ENCODE peak calls at places on chromosomes 6 and 20, in five cellular contexts. C is body of pancreas, T is heart right ventricle, I is Caco-2, K is adipocyte. Y is an unnamed sample.

GRCh38 chr20:47479506-47479905 is 22.2 kb upstream of the NCOA3 start:
- DNase-seq in T (peak; percentile 32), C (no peak), K (no peak), I (no peak), Y (no peak)

GRCh38 chr6:14455442-14455841 is 337.9 kb downstream of the CD83 start:
- DNase-seq in C (no peak), I (no peak), T (no peak), K (no peak), Y (no peak)

GRCh38 chr6:14726816-14727493 is 518.9 kb upstream of the JARID2 start:
- DNase-seq in C (peak; percentile 25), T (no peak), I (no peak), K (no peak), Y (no peak)

GRCh38 chr6:108798672-108799355 is 49.4 kb upstream of the ARMC2 start:
- DNase-seq in C (no peak), K (no peak), I (no peak), T (peak; percentile 21), Y (peak; percentile 20)

GRCh38 chr6:158707120-158707519 is 57.3 kb downstream of the SYTL3 start:
- DNase-seq in C (no peak), I (peak; percentile 92), T (peak; percentile 45), K (peak; percentile 59), Y (peak; percentile 88)

GRCh38 chr20:34215711-34216381 is 25.4 kb upstream of the ASIP start:
- DNase-seq in K (peak; percentile 90), T (peak; percentile 83), C (peak; percentile 93), I (peak; percentile 90), Y (peak; percentile 97)

GRCh38 chr6:15066433-15067337 is 179.2 kb upstream of the JARID2 start:
- DNase-seq in I (no peak), T (peak; percentile 54), C (peak; percentile 74), K (peak; percentile 65), Y (peak; percentile 11)

GRCh38 chr6:100470721-100471120 is 6.0 kb upstream of the SIM1 start:
- DNase-seq in I (no peak), C (no peak), K (no peak), T (no peak), Y (no peak)

GRCh38 chr20:50724851-50725721 is 6.3 kb upstream of the PARD6B start:
- DNase-seq in C (peak; percentile 68), I (peak; percentile 92), K (peak; percentile 96), T (peak; percentile 68), Y (peak; percentile 88)

GRCh38 chr6:145096846-145097245 is 638.5 kb downstream of the EPM2A start:
- DNase-seq in T (no peak), I (no peak), K (no peak), C (no peak), Y (no peak)

GRCh38 chr6:165376100-165376499 is 66.7 kb upstream of the C6orf118 start:
- DNase-seq in I (no peak), K (no peak), C (no peak), T (no peak), Y (no peak)

GRCh38 chr6:107679457-107679856 is 144.7 kb downstream of the SCML4 start:
- DNase-seq in I (peak; percentile 40), T (peak; percentile 45), K (peak; percentile 46), C (peak; percentile 31), Y (peak; percentile 18)

GRCh38 chr6:151958332-151958731 is 150.8 kb downstream of the ESR1 start:
- DNase-seq in T (no peak), K (peak; percentile 82), C (no peak), I (no peak), Y (no peak)

GRCh38 chr20:63023836-63024571 is 17.2 kb upstream of the BHLHE23 start:
- DNase-seq in T (no peak), K (no peak), C (no peak), I (peak; percentile 24), Y (no peak)

GRCh38 chr20:17965042-17965697 is 3.4 kb downstream of the SNX5 start:
- DNase-seq in K (no peak), C (no peak), T (no peak), I (no peak), Y (no peak)

GRCh38 chr6:142233945-142234682 is 67.7 kb upstream of the ADGRG6 start:
- DNase-seq in I (no peak), C (no peak), T (no peak), K (no peak), Y (no peak)

GRCh38 chr6:144077881-144078280 is 17.5 kb downstream of the SF3B5 start:
- DNase-seq in K (no peak), I (no peak), T (no peak), C (no peak), Y (no peak)

GRCh38 chr6:28277746-28278145 is 3.6 kb upstream of the PGBD1 start:
- DNase-seq in T (no peak), C (no peak), I (no peak), K (peak; percentile 19), Y (no peak)
- H3K36me3 ChIP-seq in T (no peaks in the 10 kb centered on the region), C (no peaks in the 10 kb centered on the region), I (no peaks in the 10 kb centered on the region), K (peaks cover 29% of the 10 kb centered on the region), Y (peaks cover 36% of the 10 kb centered on the region)

GRCh38 chr20:4772132-4772531 is 50.4 kb downstream of the PRND start:
- DNase-seq in K (no peak), I (no peak), C (no peak), T (no peak), Y (no peak)

GRCh38 chr20:4773736-4774135 is 52.0 kb downstream of the PRND start:
- DNase-seq in T (no peak), C (no peak), K (no peak), I (no peak), Y (no peak)

GRCh38 chr20:4774209-4774608 is 52.5 kb downstream of the PRND start:
- DNase-seq in C (no peak), T (no peak), K (no peak), I (no peak), Y (no peak)

GRCh38 chr20:4776079-4776630 is 54.4 kb downstream of the PRND start:
- DNase-seq in T (no peak), I (no peak), C (no peak), K (no peak), Y (no peak)

GRCh38 chr20:4775322-4776078 is 53.8 kb downstream of the PRND start:
- DNase-seq in I (no peak), K (no peak), C (no peak), T (no peak), Y (no peak)
- H3K36me3 ChIP-seq in I (no peaks in the 10 kb centered on the region), K (no peaks in the 10 kb centered on the region), C (no peaks in the 10 kb centered on the region), T (no peaks in the 10 kb centered on the region), Y (no peaks in the 10 kb centered on the region)

GRCh38 chr20:48710341-48711043 is 117.3 kb downstream of the PREX1 start:
- DNase-seq in T (no peak), C (no peak), K (no peak), I (no peak), Y (no peak)
- H3K36me3 ChIP-seq in T (no peaks in the 10 kb centered on the region), C (no peaks in the 10 kb centered on the region), K (no peaks in the 10 kb centered on the region), I (no peaks in the 10 kb centered on the region), Y (no peaks in the 10 kb centered on the region)

GRCh38 chr20:3199206-3199605 is 5.3 kb downstream of the DDRGK1 start:
- DNase-seq in I (no peak), C (no peak), K (no peak), T (no peak), Y (no peak)
- H3K36me3 ChIP-seq in I (peaks cover 6% of the 10 kb centered on the region), C (peaks cover 14% of the 10 kb centered on the region), K (peaks cover 54% of the 10 kb centered on the region), T (peaks cover 5% of the 10 kb centered on the region), Y (peaks cover 30% of the 10 kb centered on the region)

Y was measured in thyroid gland.